ENCODE peak calls at places on chromosome 12, in six cellular contexts. One of them, this sample, is unnamed.

GRCh38 chr12:93550748-93551611 is 21.5 kb upstream of the SOCS2 start:
- DNase-seq in HCT116: no peak
- DNase-seq in K562: no peak
- DNase-seq in uterus: no peak
- DNase-seq in breast epithelium: no peak
- DNase-seq in A549: no peak
- DNase-seq in this sample: no peak

GRCh38 chr12:8698132-8698829 is 490 bp downstream of the RIMKLB start:
- DNase-seq in breast epithelium: peak
- DNase-seq in uterus: peak
- DNase-seq in HCT116: no peak
- DNase-seq in K562: peak
- DNase-seq in A549: peak
- DNase-seq in this sample: peak

GRCh38 chr12:120799417-120800045 is 73.9 kb downstream of the ACADS start:
- DNase-seq in A549: no peak
- DNase-seq in uterus: no peak
- DNase-seq in K562: no peak
- DNase-seq in breast epithelium: no peak
- DNase-seq in HCT116: no peak
- DNase-seq in this sample: no peak

GRCh38 chr12:119994892-119995658 is 6.0 kb downstream of the BICDL1 start:
- DNase-seq in uterus: no peak
- DNase-seq in A549: no peak
- DNase-seq in breast epithelium: no peak
- DNase-seq in HCT116: no peak
- DNase-seq in K562: no peak
- DNase-seq in this sample: no peak

GRCh38 chr12:51819851-51820720 is 28.4 kb downstream of the FIGNL2 start:
- DNase-seq in uterus: peak
- DNase-seq in K562: no peak
- DNase-seq in A549: peak
- DNase-seq in breast epithelium: peak
- DNase-seq in HCT116: no peak
- DNase-seq in this sample: no peak

GRCh38 chr12:50387972-50388478 is 8.4 kb downstream of the FAM186A start:
- DNase-seq in breast epithelium: no peak
- DNase-seq in A549: no peak
- DNase-seq in uterus: no peak
- DNase-seq in K562: no peak
- DNase-seq in HCT116: no peak
- DNase-seq in this sample: no peak

GRCh38 chr12:2749580-2749979 is 45.2 kb upstream of the FKBP4 start:
- DNase-seq in breast epithelium: no peak
- DNase-seq in uterus: no peak
- DNase-seq in K562: no peak
- DNase-seq in HCT116: no peak
- DNase-seq in A549: no peak
- DNase-seq in this sample: no peak

GRCh38 chr12:113135178-113136127 is at the start of gene RASAL1:
- DNase-seq in breast epithelium: no peak
- DNase-seq in K562: peak
- DNase-seq in HCT116: peak
- DNase-seq in A549: peak
- DNase-seq in uterus: no peak
- DNase-seq in this sample: no peak

GRCh38 chr12:76688001-76688400 is 75.9 kb upstream of the ZDHHC17 start:
- DNase-seq in K562: no peak
- DNase-seq in uterus: no peak
- DNase-seq in breast epithelium: no peak
- DNase-seq in A549: no peak
- DNase-seq in HCT116: no peak
- DNase-seq in this sample: no peak

GRCh38 chr12:89278862-89279261 is 73.4 kb downstream of the DUSP6 start:
- DNase-seq in K562: no peak
- DNase-seq in A549: no peak
- DNase-seq in HCT116: no peak
- DNase-seq in uterus: no peak
- DNase-seq in breast epithelium: no peak
- DNase-seq in this sample: no peak

GRCh38 chr12:44847888-44848770 is 28.0 kb downstream of the NELL2 start:
- DNase-seq in K562: no peak
- DNase-seq in HCT116: no peak
- DNase-seq in breast epithelium: no peak
- DNase-seq in A549: no peak
- DNase-seq in uterus: no peak
- DNase-seq in this sample: no peak

GRCh38 chr12:103501447-103501846 is 5.7 kb upstream of the C12orf42 start:
- DNase-seq in HCT116: no peak
- DNase-seq in K562: no peak
- DNase-seq in breast epithelium: no peak
- DNase-seq in uterus: no peak
- DNase-seq in A549: no peak
- DNase-seq in this sample: no peak

GRCh38 chr12:30694971-30695326 is 720 bp downstream of the IPO8 start:
- DNase-seq in HCT116: peak
- DNase-seq in A549: peak
- DNase-seq in K562: peak
- DNase-seq in uterus: peak
- DNase-seq in breast epithelium: peak
- DNase-seq in this sample: no peak

DNA sequence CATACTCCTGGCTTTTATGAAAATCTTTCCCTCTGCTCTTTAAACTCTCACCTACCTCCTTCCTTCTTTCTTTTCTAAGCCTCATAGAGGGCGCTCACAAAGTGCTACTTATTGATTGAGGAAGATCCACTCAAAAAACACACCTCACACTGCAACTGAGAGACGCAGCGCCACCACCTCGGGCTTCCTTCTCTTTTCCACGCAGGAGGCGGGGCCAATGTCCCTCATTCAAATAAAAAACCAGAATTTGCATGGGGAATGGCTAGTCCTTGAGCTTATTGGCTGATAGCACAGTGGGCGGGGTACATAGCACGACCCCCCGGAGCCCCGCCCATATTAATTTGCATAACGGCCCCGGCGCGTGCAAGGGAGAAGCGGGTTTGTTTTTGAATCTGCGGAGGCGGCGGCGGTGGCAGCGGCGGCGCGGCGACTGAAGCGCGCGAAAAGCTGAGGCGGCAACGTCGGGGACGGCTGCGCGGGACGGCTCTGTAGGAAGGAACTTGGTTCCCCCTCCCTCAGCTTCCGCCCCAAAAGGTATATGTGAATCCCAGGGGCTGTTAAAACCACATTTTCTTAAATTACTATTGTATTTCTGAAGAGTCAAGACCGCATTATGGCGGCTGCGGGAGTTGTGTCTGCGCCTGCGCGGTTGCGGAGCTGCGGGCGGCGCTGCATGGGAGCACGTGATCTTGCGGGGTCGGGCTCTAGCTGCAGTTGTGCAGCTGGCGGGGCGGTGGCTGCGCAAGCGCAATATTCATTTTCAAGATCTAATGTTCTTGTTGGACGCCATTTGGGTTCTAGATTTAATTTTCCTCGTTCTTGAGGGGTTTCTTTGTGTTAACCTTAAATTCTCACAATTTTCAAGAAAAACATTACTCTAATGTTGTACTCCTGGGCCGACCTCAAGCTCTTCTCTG is at the start of gene ATF7IP:
- DNase-seq in HCT116: peak
- DNase-seq in A549: peak
- DNase-seq in K562: peak
- DNase-seq in breast epithelium: peak
- DNase-seq in uterus: peak
- DNase-seq in this sample: peak
- TF ChIP-seq CTCF in HCT116: peak
- TF ChIP-seq CTCF in A549: peak
- TF ChIP-seq CTCF in K562: no peak
- TF ChIP-seq CTCF in breast epithelium: no peak
- TF ChIP-seq CTCF in uterus: peak
- TF ChIP-seq CTCF in this sample: no peak

GRCh38 chr12:106010746-106011145 is 128.0 kb downstream of the NUAK1 start:
- DNase-seq in A549: no peak
- DNase-seq in uterus: no peak
- DNase-seq in breast epithelium: no peak
- DNase-seq in HCT116: no peak
- DNase-seq in K562: no peak
- DNase-seq in this sample: no peak
- TF ChIP-seq POLR2A in A549: no peak
- TF ChIP-seq POLR2A in uterus: no peak
- TF ChIP-seq POLR2A in breast epithelium: no peak
- TF ChIP-seq POLR2A in HCT116: no peak
- TF ChIP-seq POLR2A in K562: no peak
- TF ChIP-seq POLR2A in this sample: no peak

GRCh38 chr12:75305412-75306332 is 24.5 kb downstream of the CAPS2 start:
- DNase-seq in A549: no peak
- DNase-seq in breast epithelium: no peak
- DNase-seq in uterus: no peak
- DNase-seq in HCT116: no peak
- DNase-seq in K562: no peak
- DNase-seq in this sample: no peak
- H3K4me3 ChIP-seq in A549: no peak
- H3K4me3 ChIP-seq in breast epithelium: no peak
- H3K4me3 ChIP-seq in uterus: no peak
- H3K4me3 ChIP-seq in HCT116: no peak
- H3K4me3 ChIP-seq in K562: no peak
- H3K4me3 ChIP-seq in this sample: no peak

GRCh38 chr12:109255377-109255776 is 53.7 kb downstream of the FOXN4 start:
- DNase-seq in uterus: no peak
- DNase-seq in A549: peak
- DNase-seq in HCT116: no peak
- DNase-seq in breast epithelium: no peak
- DNase-seq in K562: peak
- DNase-seq in this sample: no peak

GRCh38 chr12:109258607-109259544 is 50.2 kb downstream of the FOXN4 start:
- DNase-seq in HCT116: no peak
- DNase-seq in K562: no peak
- DNase-seq in uterus: no peak
- DNase-seq in A549: no peak
- DNase-seq in breast epithelium: no peak
- DNase-seq in this sample: no peak

GRCh38 chr12:109253913-109254544 is 55.1 kb downstream of the FOXN4 start:
- DNase-seq in uterus: no peak
- DNase-seq in HCT116: no peak
- DNase-seq in K562: no peak
- DNase-seq in breast epithelium: no peak
- DNase-seq in A549: no peak
- DNase-seq in this sample: no peak

GRCh38 chr12:109258201-109258600 is 50.9 kb downstream of the FOXN4 start:
- DNase-seq in uterus: no peak
- DNase-seq in A549: no peak
- DNase-seq in breast epithelium: no peak
- DNase-seq in K562: no peak
- DNase-seq in HCT116: no peak
- DNase-seq in this sample: no peak

GRCh38 chr12:109256011-109256410 is 53.1 kb downstream of the FOXN4 start:
- DNase-seq in A549: no peak
- DNase-seq in HCT116: no peak
- DNase-seq in K562: no peak
- DNase-seq in breast epithelium: no peak
- DNase-seq in uterus: no peak
- DNase-seq in this sample: no peak
- TF ChIP-seq CTCF in A549: no peak
- TF ChIP-seq CTCF in HCT116: no peak
- TF ChIP-seq CTCF in K562: no peak
- TF ChIP-seq CTCF in breast epithelium: no peak
- TF ChIP-seq CTCF in uterus: no peak
- TF ChIP-seq CTCF in this sample: no peak

GRCh38 chr12:107684029-107684790 is 1.4 kb upstream of the PWP1 start:
- DNase-seq in K562: no peak
- DNase-seq in uterus: no peak
- DNase-seq in breast epithelium: no peak
- DNase-seq in HCT116: no peak
- DNase-seq in A549: no peak
- DNase-seq in this sample: no peak

GRCh38 chr12:107681836-107682820 is 3.5 kb upstream of the PWP1 start:
- DNase-seq in A549: no peak
- DNase-seq in HCT116: no peak
- DNase-seq in uterus: no peak
- DNase-seq in breast epithelium: no peak
- DNase-seq in K562: no peak
- DNase-seq in this sample: no peak

GRCh38 chr12:107684990-107685359 is 624 bp upstream of the PWP1 start:
- DNase-seq in HCT116: peak
- DNase-seq in K562: peak
- DNase-seq in A549: peak
- DNase-seq in uterus: no peak
- DNase-seq in breast epithelium: no peak
- DNase-seq in this sample: no peak

GRCh38 chr12:107681455-107681835 is 4.2 kb upstream of the PWP1 start:
- DNase-seq in breast epithelium: no peak
- DNase-seq in K562: no peak
- DNase-seq in HCT116: no peak
- DNase-seq in uterus: no peak
- DNase-seq in A549: no peak
- DNase-seq in this sample: no peak

DNA sequence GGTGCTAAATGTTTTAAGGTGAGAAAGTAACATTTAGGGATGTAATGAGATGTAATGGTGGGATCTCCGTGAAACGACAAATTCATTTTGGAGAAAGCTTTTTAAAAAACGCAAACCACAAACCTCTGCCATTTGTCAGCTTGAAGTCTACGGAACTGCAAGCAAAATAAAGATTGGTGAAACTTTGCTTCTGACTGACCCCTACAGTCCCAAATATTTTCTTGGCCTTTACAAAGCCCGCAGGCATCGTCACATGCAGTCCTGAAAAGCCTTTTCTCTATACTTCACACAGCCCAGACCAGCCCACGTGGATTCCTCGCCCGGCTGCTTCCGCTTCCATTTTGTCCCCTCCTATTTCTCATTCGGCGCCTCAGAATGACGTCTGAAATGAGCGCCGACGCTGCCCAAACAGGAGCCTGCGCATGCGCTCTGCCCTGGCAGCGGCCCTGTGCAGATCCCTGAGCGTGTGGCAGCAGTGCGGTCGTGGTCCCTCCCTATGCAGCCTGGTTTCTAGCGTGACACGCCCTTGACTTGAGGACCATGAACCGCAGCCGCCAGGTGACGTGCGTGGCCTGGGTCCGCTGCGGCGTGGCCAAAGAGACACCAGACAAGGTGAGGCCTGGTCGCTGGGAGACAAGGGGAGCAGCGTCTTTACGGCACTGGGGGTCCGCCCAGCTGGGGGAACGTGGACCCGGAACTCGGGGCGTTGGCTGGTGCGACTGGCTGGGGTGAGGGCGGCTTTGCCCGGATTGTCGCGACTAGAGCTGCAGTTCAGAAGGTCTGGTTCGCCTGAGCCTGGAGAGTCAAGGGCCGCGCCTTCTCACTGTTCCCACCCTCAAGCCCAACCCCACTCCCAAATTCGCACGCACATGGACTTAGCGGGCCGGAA is at the start of gene PWP1:
- DNase-seq in K562: peak
- DNase-seq in HCT116: peak
- DNase-seq in uterus: peak
- DNase-seq in breast epithelium: peak
- DNase-seq in A549: peak
- DNase-seq in this sample: peak
- TF ChIP-seq POLR2A in K562: peak
- TF ChIP-seq POLR2A in HCT116: peak
- TF ChIP-seq POLR2A in uterus: peak
- TF ChIP-seq POLR2A in breast epithelium: peak
- TF ChIP-seq POLR2A in A549: peak
- TF ChIP-seq POLR2A in this sample: no peak